ENCODE peak calls at places on chromosomes 16 and 17, in seven cellular contexts. One of them, this sample, is unnamed.

GRCh38 chr17:75878174-75878998 is at the start of gene TRIM47:
- DNase-seq in cardiac muscle cell: peak; percentile 49
- DNase-seq in A549: peak; percentile 83
- DNase-seq in upper lobe of right lung: peak; percentile 82
- DNase-seq in CD8-positive, alpha-beta T cell: no peak
- DNase-seq in tibial artery: peak; percentile 69
- DNase-seq in esophagus squamous epithelium: no peak
- DNase-seq in this sample: peak; percentile 72

GRCh38 chr16:65409505-65409904 is 287.6 kb upstream of the CDH11 start:
- DNase-seq in cardiac muscle cell: no peak
- DNase-seq in A549: no peak
- DNase-seq in upper lobe of right lung: no peak
- DNase-seq in CD8-positive, alpha-beta T cell: no peak
- DNase-seq in tibial artery: no peak
- DNase-seq in esophagus squamous epithelium: no peak
- DNase-seq in this sample: no peak

GRCh38 chr17:50919321-50920040 is 53.3 kb upstream of the TOB1 start:
- DNase-seq in cardiac muscle cell: peak; percentile 86
- DNase-seq in A549: peak; percentile 96
- DNase-seq in upper lobe of right lung: peak; percentile 90
- DNase-seq in CD8-positive, alpha-beta T cell: peak; percentile 90
- DNase-seq in tibial artery: peak; percentile 82
- DNase-seq in esophagus squamous epithelium: peak; percentile 30
- DNase-seq in this sample: peak; percentile 88

GRCh38 chr17:5797447-5797846 is 213.1 kb upstream of the NLRP1 start:
- DNase-seq in cardiac muscle cell: no peak
- DNase-seq in A549: no peak
- DNase-seq in upper lobe of right lung: no peak
- DNase-seq in CD8-positive, alpha-beta T cell: no peak
- DNase-seq in tibial artery: no peak
- DNase-seq in esophagus squamous epithelium: no peak
- DNase-seq in this sample: no peak

GRCh38 chr16:11354733-11355574 is 9.7 kb downstream of the RMI2 start:
- DNase-seq in cardiac muscle cell: no peak
- DNase-seq in A549: no peak
- DNase-seq in upper lobe of right lung: peak; percentile 65
- DNase-seq in CD8-positive, alpha-beta T cell: peak; percentile 91
- DNase-seq in tibial artery: no peak
- DNase-seq in esophagus squamous epithelium: no peak
- DNase-seq in this sample: no peak

GRCh38 chr16:56260378-56260987 is 69.2 kb downstream of the GNAO1 start:
- DNase-seq in cardiac muscle cell: no peak
- DNase-seq in A549: no peak
- DNase-seq in upper lobe of right lung: no peak
- DNase-seq in CD8-positive, alpha-beta T cell: no peak
- DNase-seq in tibial artery: no peak
- DNase-seq in esophagus squamous epithelium: no peak
- DNase-seq in this sample: no peak

GRCh38 chr16:88763502-88764053 is 21.4 kb downstream of the PIEZO1 start:
- DNase-seq in cardiac muscle cell: peak; percentile 73
- DNase-seq in A549: no peak
- DNase-seq in upper lobe of right lung: peak; percentile 82
- DNase-seq in CD8-positive, alpha-beta T cell: no peak
- DNase-seq in tibial artery: no peak
- DNase-seq in esophagus squamous epithelium: no peak
- DNase-seq in this sample: no peak

GRCh38 chr17:199806-200603 is 18.6 kb upstream of the DOC2B start:
- DNase-seq in cardiac muscle cell: no peak
- DNase-seq in A549: no peak
- DNase-seq in upper lobe of right lung: no peak
- DNase-seq in CD8-positive, alpha-beta T cell: no peak
- DNase-seq in tibial artery: no peak
- DNase-seq in esophagus squamous epithelium: no peak
- DNase-seq in this sample: peak; percentile 59

GRCh38 chr17:19719365-19720209 is 3.2 kb upstream of the SLC47A2 start:
- DNase-seq in cardiac muscle cell: no peak
- DNase-seq in A549: peak; percentile 63
- DNase-seq in upper lobe of right lung: peak; percentile 47
- DNase-seq in CD8-positive, alpha-beta T cell: no peak
- DNase-seq in tibial artery: no peak
- DNase-seq in esophagus squamous epithelium: no peak
- DNase-seq in this sample: no peak

GRCh38 chr17:81567191-81567590 is 15.0 kb upstream of the FAAP100 start:
- DNase-seq in cardiac muscle cell: no peak
- DNase-seq in A549: no peak
- DNase-seq in upper lobe of right lung: no peak
- DNase-seq in CD8-positive, alpha-beta T cell: no peak
- DNase-seq in tibial artery: no peak
- DNase-seq in esophagus squamous epithelium: no peak
- DNase-seq in this sample: no peak

GRCh38 chr16:89921699-89922476 is 1.3 kb upstream of the TUBB3 start:
- DNase-seq in cardiac muscle cell: peak; percentile 50
- DNase-seq in A549: peak; percentile 90
- DNase-seq in upper lobe of right lung: peak; percentile 80
- DNase-seq in CD8-positive, alpha-beta T cell: no peak
- DNase-seq in tibial artery: peak; percentile 78
- DNase-seq in esophagus squamous epithelium: no peak
- DNase-seq in this sample: peak; percentile 82

GRCh38 chr17:51152766-51153209 is 571 bp upstream of the NME1 start:
- DNase-seq in cardiac muscle cell: no peak
- DNase-seq in A549: no peak
- DNase-seq in upper lobe of right lung: no peak
- DNase-seq in CD8-positive, alpha-beta T cell: no peak
- DNase-seq in tibial artery: no peak
- DNase-seq in esophagus squamous epithelium: no peak
- DNase-seq in this sample: no peak

GRCh38 chr17:34370376-34370996 is 7.5 kb upstream of the CCL1 start:
- DNase-seq in cardiac muscle cell: no peak
- DNase-seq in A549: no peak
- DNase-seq in upper lobe of right lung: no peak
- DNase-seq in CD8-positive, alpha-beta T cell: no peak
- DNase-seq in tibial artery: no peak
- DNase-seq in esophagus squamous epithelium: no peak
- DNase-seq in this sample: no peak

GRCh38 chr16:1781758-1782407 is 488 bp downstream of the SPSB3 start:
- DNase-seq in cardiac muscle cell: peak; percentile 37
- DNase-seq in A549: no peak
- DNase-seq in upper lobe of right lung: no peak
- DNase-seq in CD8-positive, alpha-beta T cell: peak; percentile 42
- DNase-seq in tibial artery: no peak
- DNase-seq in esophagus squamous epithelium: no peak
- DNase-seq in this sample: no peak

GRCh38 chr16:82451449-82451848 is 175.3 kb upstream of the CDH13 start:
- DNase-seq in cardiac muscle cell: no peak
- DNase-seq in A549: no peak
- DNase-seq in upper lobe of right lung: no peak
- DNase-seq in CD8-positive, alpha-beta T cell: no peak
- DNase-seq in tibial artery: no peak
- DNase-seq in esophagus squamous epithelium: no peak
- DNase-seq in this sample: no peak

GRCh38 chr17:75848523-75849303 is 4.5 kb upstream of the UNC13D start:
- DNase-seq in cardiac muscle cell: peak; percentile 79
- DNase-seq in A549: peak; percentile 78
- DNase-seq in upper lobe of right lung: peak; percentile 86
- DNase-seq in CD8-positive, alpha-beta T cell: peak; percentile 83
- DNase-seq in tibial artery: peak; percentile 61
- DNase-seq in esophagus squamous epithelium: no peak
- DNase-seq in this sample: peak; percentile 80

GRCh38 chr17:79922161-79922569 is 82.9 kb upstream of the CBX4 start:
- DNase-seq in cardiac muscle cell: no peak
- DNase-seq in A549: no peak
- DNase-seq in upper lobe of right lung: no peak
- DNase-seq in CD8-positive, alpha-beta T cell: peak; percentile 3
- DNase-seq in tibial artery: no peak
- DNase-seq in esophagus squamous epithelium: no peak
- DNase-seq in this sample: no peak

GRCh38 chr16:73213761-73214480 is 166.0 kb upstream of the ZFHX3 start:
- DNase-seq in cardiac muscle cell: no peak
- DNase-seq in A549: no peak
- DNase-seq in upper lobe of right lung: no peak
- DNase-seq in CD8-positive, alpha-beta T cell: no peak
- DNase-seq in tibial artery: no peak
- DNase-seq in esophagus squamous epithelium: no peak
- DNase-seq in this sample: no peak

GRCh38 chr16:997440-998051 is 16.0 kb downstream of the SOX8 start:
- DNase-seq in cardiac muscle cell: peak; percentile 38
- DNase-seq in A549: peak; percentile 49
- DNase-seq in upper lobe of right lung: no peak
- DNase-seq in CD8-positive, alpha-beta T cell: peak; percentile 73
- DNase-seq in tibial artery: peak; percentile 35
- DNase-seq in esophagus squamous epithelium: no peak
- DNase-seq in this sample: peak; percentile 38

GRCh38 chr16:56414366-56414765 is 11.0 kb downstream of the AMFR start:
- DNase-seq in cardiac muscle cell: no peak
- DNase-seq in A549: no peak
- DNase-seq in upper lobe of right lung: no peak
- DNase-seq in CD8-positive, alpha-beta T cell: no peak
- DNase-seq in tibial artery: no peak
- DNase-seq in esophagus squamous epithelium: no peak
- DNase-seq in this sample: no peak

GRCh38 chr16:82655315-82655714 is 28.5 kb downstream of the CDH13 start:
- DNase-seq in cardiac muscle cell: no peak
- DNase-seq in A549: no peak
- DNase-seq in upper lobe of right lung: no peak
- DNase-seq in CD8-positive, alpha-beta T cell: peak; percentile 82
- DNase-seq in tibial artery: no peak
- DNase-seq in esophagus squamous epithelium: no peak
- DNase-seq in this sample: peak; percentile 40

GRCh38 chr17:50426814-50427787 is 1.1 kb downstream of the ACSF2 start:
- DNase-seq in cardiac muscle cell: peak; percentile 76
- DNase-seq in A549: peak; percentile 84
- DNase-seq in upper lobe of right lung: no peak
- DNase-seq in CD8-positive, alpha-beta T cell: no peak
- DNase-seq in tibial artery: peak; percentile 27
- DNase-seq in esophagus squamous epithelium: no peak
- DNase-seq in this sample: no peak

GRCh38 chr16:82753821-82754220 is 127.1 kb downstream of the CDH13 start:
- DNase-seq in cardiac muscle cell: no peak
- DNase-seq in A549: no peak
- DNase-seq in upper lobe of right lung: no peak
- DNase-seq in CD8-positive, alpha-beta T cell: no peak
- DNase-seq in tibial artery: no peak
- DNase-seq in esophagus squamous epithelium: no peak
- DNase-seq in this sample: no peak

GRCh38 chr17:1730345-1731193 is 6.1 kb downstream of the WDR81 start:
- DNase-seq in cardiac muscle cell: no peak
- DNase-seq in A549: no peak
- DNase-seq in upper lobe of right lung: peak; percentile 86
- DNase-seq in CD8-positive, alpha-beta T cell: no peak
- DNase-seq in tibial artery: peak; percentile 90
- DNase-seq in esophagus squamous epithelium: no peak
- DNase-seq in this sample: peak; percentile 88

GRCh38 chr17:77694391-77695363 is 263.8 kb upstream of the TNRC6C start:
- DNase-seq in cardiac muscle cell: no peak
- DNase-seq in A549: no peak
- DNase-seq in upper lobe of right lung: peak; percentile 36
- DNase-seq in CD8-positive, alpha-beta T cell: no peak
- DNase-seq in tibial artery: no peak
- DNase-seq in esophagus squamous epithelium: no peak
- DNase-seq in this sample: no peak

GRCh38 chr17:69170377-69170776 is 28.7 kb upstream of the ABCA6 start:
- DNase-seq in cardiac muscle cell: no peak
- DNase-seq in A549: no peak
- DNase-seq in upper lobe of right lung: no peak
- DNase-seq in CD8-positive, alpha-beta T cell: no peak
- DNase-seq in tibial artery: no peak
- DNase-seq in esophagus squamous epithelium: no peak
- DNase-seq in this sample: no peak

DNA sequence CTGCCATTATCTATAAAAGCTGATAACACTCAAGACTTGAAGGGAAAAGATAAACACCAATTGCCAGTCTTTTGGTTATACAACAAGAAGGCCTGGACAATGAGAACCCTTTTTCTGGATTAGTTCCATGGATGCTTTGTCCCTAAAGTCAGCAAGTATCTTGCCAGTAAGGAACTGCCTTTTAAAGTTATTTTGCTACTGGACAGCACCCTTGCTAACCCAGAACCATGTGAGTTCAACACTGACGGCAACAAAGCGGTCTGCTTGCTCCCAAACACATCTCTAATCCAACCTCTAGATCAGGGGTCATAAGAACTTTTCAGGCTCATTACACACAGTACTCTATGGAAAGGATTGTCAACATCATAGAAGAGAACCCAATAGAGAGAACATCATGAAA is 25.3 kb upstream of the ABCA6 start:
- DNase-seq in cardiac muscle cell: no peak
- DNase-seq in A549: no peak
- DNase-seq in upper lobe of right lung: no peak
- DNase-seq in CD8-positive, alpha-beta T cell: no peak
- DNase-seq in tibial artery: no peak
- DNase-seq in esophagus squamous epithelium: no peak
- DNase-seq in this sample: no peak
- TF ChIP-seq CTCF in cardiac muscle cell: no peak
- TF ChIP-seq CTCF in A549: no peak
- TF ChIP-seq CTCF in upper lobe of right lung: no peak
- TF ChIP-seq CTCF in CD8-positive, alpha-beta T cell: no peak
- TF ChIP-seq CTCF in tibial artery: no peak
- TF ChIP-seq CTCF in esophagus squamous epithelium: no peak
- TF ChIP-seq CTCF in this sample: no peak

GRCh38 chr17:40179923-40180659 is 2.8 kb downstream of the RAPGEFL1 start:
- DNase-seq in cardiac muscle cell: no peak
- DNase-seq in A549: no peak
- DNase-seq in upper lobe of right lung: no peak
- DNase-seq in CD8-positive, alpha-beta T cell: no peak
- DNase-seq in tibial artery: no peak
- DNase-seq in esophagus squamous epithelium: no peak
- DNase-seq in this sample: no peak
- H3K4me1 ChIP-seq in cardiac muscle cell: peaks cover 14% of the 10 kb centered on the region
- H3K4me1 ChIP-seq in A549: peaks cover 30% of the 10 kb centered on the region
- H3K4me1 ChIP-seq in upper lobe of right lung: peaks cover 24% of the 10 kb centered on the region
- H3K4me1 ChIP-seq in CD8-positive, alpha-beta T cell: peaks cover 12% of the 10 kb centered on the region
- H3K4me1 ChIP-seq in tibial artery: peaks cover 15% of the 10 kb centered on the region
- H3K4me1 ChIP-seq in esophagus squamous epithelium: peaks cover 20% of the 10 kb centered on the region
- H3K4me1 ChIP-seq in this sample: peaks cover 8% of the 10 kb centered on the region

DNA sequence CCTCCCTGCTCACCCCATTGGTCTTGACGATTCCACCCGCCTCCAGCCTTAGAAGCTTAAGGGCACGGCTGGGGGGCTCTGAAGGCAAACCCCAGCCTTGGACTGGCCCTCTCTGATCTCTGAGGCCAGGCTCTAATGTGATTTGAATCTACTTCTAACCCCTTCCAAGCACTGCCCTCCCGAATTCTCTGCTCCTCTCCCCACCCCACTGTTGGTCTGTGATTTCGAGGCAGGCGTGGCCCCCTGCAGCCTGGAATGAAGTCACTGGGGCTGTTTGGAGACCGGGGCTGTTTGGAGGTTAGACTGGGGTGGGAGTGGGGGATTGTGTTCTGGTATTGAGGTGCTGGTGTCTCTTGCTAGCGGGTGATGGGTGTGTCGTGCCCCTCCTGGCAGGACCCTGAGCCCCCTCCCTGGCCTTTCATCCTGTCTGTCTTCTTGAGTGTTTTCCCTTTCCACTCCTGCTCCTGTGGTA is 2.2 kb downstream of the GRB7 start:
- DNase-seq in cardiac muscle cell: no peak
- DNase-seq in A549: no peak
- DNase-seq in upper lobe of right lung: no peak
- DNase-seq in CD8-positive, alpha-beta T cell: no peak
- DNase-seq in tibial artery: no peak
- DNase-seq in esophagus squamous epithelium: no peak
- DNase-seq in this sample: no peak
- H3K27ac ChIP-seq in cardiac muscle cell: no peak overlapping the region
- H3K27ac ChIP-seq in A549: peak overlapping the region; percentile 73
- H3K27ac ChIP-seq in upper lobe of right lung: peak overlapping the region; percentile 47
- H3K27ac ChIP-seq in CD8-positive, alpha-beta T cell: no peak overlapping the region
- H3K27ac ChIP-seq in tibial artery: no peak overlapping the region
- H3K27ac ChIP-seq in esophagus squamous epithelium: peak overlapping the region; percentile 93
- H3K27ac ChIP-seq in this sample: no peak overlapping the region

GRCh38 chr16:55035037-55035436 is 104.4 kb downstream of the IRX5 start:
- DNase-seq in cardiac muscle cell: peak; percentile 56
- DNase-seq in A549: peak; percentile 37
- DNase-seq in upper lobe of right lung: no peak
- DNase-seq in CD8-positive, alpha-beta T cell: no peak
- DNase-seq in tibial artery: no peak
- DNase-seq in esophagus squamous epithelium: no peak
- DNase-seq in this sample: no peak
- TF ChIP-seq CTCF in cardiac muscle cell: peak; percentile 48
- TF ChIP-seq CTCF in A549: peak; percentile 29
- TF ChIP-seq CTCF in upper lobe of right lung: peak; percentile 48
- TF ChIP-seq CTCF in CD8-positive, alpha-beta T cell: no peak
- TF ChIP-seq CTCF in tibial artery: peak; percentile 26
- TF ChIP-seq CTCF in esophagus squamous epithelium: peak; percentile 22
- TF ChIP-seq CTCF in this sample: peak; percentile 51